ENCODE peak calls at places on chromosomes 6 and 20, in four cellular contexts. U is effector CD4-positive, alpha-beta T cell; T is B cell; R is CD4-positive, alpha-beta memory T cell. O is an unnamed sample.
A peak's percentile ranks its signal among the peaks of the same experiment; 100 is the strongest.

GRCh38 chr6:79188885-79189505 is 45.5 kb downstream of the HMGN3 start:
- DNase-seq in T (no peak), R (no peak), U (no peak), O (no peak)

GRCh38 chr6:16731503-16732018 is 29.7 kb downstream of the ATXN1 start:
- DNase-seq in U (no peak), T (no peak), R (peak; percentile 43), O (no peak)

GRCh38 chr20:63968136-63968927 is 1.4 kb downstream of the ZNF512B start:
- DNase-seq in U (no peak), T (no peak), R (no peak), O (no peak)

GRCh38 chr20:62361799-62362589 is 5.1 kb downstream of the LAMA5 start:
- DNase-seq in T (no peak), U (no peak), R (no peak), O (peak; percentile 96)

GRCh38 chr6:45741437-45742166 is 274.1 kb downstream of the CLIC5 start:
- DNase-seq in U (no peak), T (peak; percentile 30), R (no peak), O (no peak)

GRCh38 chr6:27178001-27178730 is 69.3 kb upstream of the PRSS16 start:
- DNase-seq in R (peak; percentile 59), T (no peak), U (peak; percentile 28), O (peak; percentile 62)

GRCh38 chr6:35568967-35569606 is 56.4 kb upstream of the TULP1 start:
- DNase-seq in R (peak; percentile 33), U (peak; percentile 6), T (no peak), O (peak; percentile 32)

GRCh38 chr6:137678451-137678850 is 184.3 kb upstream of the OLIG3 start:
- DNase-seq in T (no peak), R (no peak), U (no peak), O (no peak)

GRCh38 chr20:57400821-57401564 is 9.8 kb downstream of the RBM38 start:
- DNase-seq in U (no peak), R (no peak), T (peak; percentile 94), O (no peak)

GRCh38 chr20:11652128-11652527 is 265.6 kb upstream of the BTBD3 start:
- DNase-seq in T (no peak), R (no peak), U (no peak), O (no peak)

GRCh38 chr6:112215901-112216300 is 38.5 kb downstream of the LAMA4 start:
- DNase-seq in R (no peak), T (no peak), U (no peak), O (no peak)

GRCh38 chr20:22453244-22454080 is 130.9 kb downstream of the FOXA2 start:
- DNase-seq in R (no peak), T (no peak), U (no peak), O (no peak)

GRCh38 chr20:62875419-62876355 is 14.1 kb upstream of the TCFL5 start:
- DNase-seq in T (no peak), U (no peak), R (no peak), O (peak; percentile 88)

O was measured in Calu3.